ENCODE peak calls at places on chromosome 11, in ten cellular contexts. W is A549; S is lung; B is tibial artery; O is CD8-positive, alpha-beta memory T cell; R is heart left ventricle; M is gastrocnemius medialis; J is heart right ventricle; T is ascending aorta; H is neuronal stem cell. X is an unnamed sample.

GRCh38 chr11:11171854-11172253 is 181.2 kb downstream of the CSNK2A3 start:
- DNase-seq in M (no peak), T (no peak), B (no peak), R (no peak), J (no peak), O (peak; percentile 31), W (no peak), S (no peak), H (no peak), X (no peak)

GRCh38 chr11:35180311-35181233 is 41.6 kb downstream of the CD44 start:
- DNase-seq in R (no peak), W (no peak), B (no peak), T (no peak), O (no peak), M (no peak), J (no peak), S (no peak), H (no peak), X (no peak)

GRCh38 chr11:70647188-70648166 is 249.1 kb downstream of the CTTN start:
- DNase-seq in W (no peak), J (no peak), M (no peak), O (no peak), T (no peak), S (no peak), H (no peak), R (no peak), B (no peak), X (no peak)

GRCh38 chr11:12478743-12479142 is 101.4 kb downstream of the PARVA start:
- DNase-seq in H (no peak), W (no peak), R (no peak), M (no peak), B (no peak), O (no peak), J (no peak), S (no peak), T (no peak), X (no peak)

GRCh38 chr11:46597609-46598219 is 3.9 kb upstream of the AMBRA1 start:
- DNase-seq in M (no peak), T (no peak), O (no peak), S (no peak), R (no peak), W (no peak), B (no peak), H (no peak), J (no peak), X (no peak)

GRCh38 chr11:29129850-29130249 is 887.0 kb downstream of the KCNA4 start:
- DNase-seq in M (no peak), S (no peak), B (no peak), O (no peak), H (no peak), W (no peak), T (no peak), J (no peak), R (no peak), X (no peak)

GRCh38 chr11:59295435-59295834 is 63.3 kb upstream of the OR5AN1 start:
- DNase-seq in O (no peak), M (no peak), B (no peak), W (no peak), T (no peak), S (no peak), J (no peak), H (no peak), R (no peak), X (no peak)

GRCh38 chr11:68641880-68642279 is 42.5 kb upstream of the GAL start:
- DNase-seq in J (no peak), M (no peak), O (no peak), B (no peak), W (no peak), H (no peak), R (no peak), S (no peak), T (no peak), X (no peak)

GRCh38 chr11:96326954-96327353 is 16.0 kb downstream of the MAML2 start:
- DNase-seq in J (no peak), M (no peak), R (no peak), T (no peak), W (no peak), S (no peak), B (no peak), H (no peak), O (no peak), X (no peak)

GRCh38 chr11:43992834-43993637 is 50.6 kb downstream of the C11orf96 start:
- DNase-seq in O (no peak), S (no peak), M (peak; percentile 40), J (no peak), R (no peak), H (no peak), T (no peak), B (peak; percentile 80), W (no peak), X (no peak)

GRCh38 chr11:66272600-66272999 is 4.2 kb downstream of the RAB1B start:
- DNase-seq in M (no peak), B (no peak), S (no peak), T (no peak), O (no peak), H (no peak), W (no peak), R (no peak), J (no peak), X (no peak)

GRCh38 chr11:8209208-8209807 is 40.5 kb upstream of the RIC3 start:
- DNase-seq in T (no peak), W (no peak), B (no peak), O (no peak), J (peak; percentile 59), S (no peak), M (no peak), R (peak; percentile 80), H (no peak), X (no peak)

GRCh38 chr11:83008581-83008923 is 63.1 kb downstream of the RAB30 start:
- DNase-seq in M (no peak), R (no peak), T (no peak), W (no peak), B (no peak), H (no peak), O (no peak), J (no peak), S (no peak), X (no peak)

GRCh38 chr11:23764285-23764684 is 732.6 kb upstream of the LUZP2 start:
- DNase-seq in S (no peak), O (no peak), H (no peak), W (no peak), J (no peak), T (no peak), M (no peak), R (no peak), B (no peak), X (no peak)

GRCh38 chr11:130359419-130359818 is 44.7 kb upstream of the ZBTB44 start:
- DNase-seq in O (no peak), T (no peak), B (no peak), R (no peak), W (no peak), J (no peak), M (no peak), S (no peak), H (no peak), X (no peak)

GRCh38 chr11:112526699-112527410 is 266.2 kb upstream of the PLET1 start:
- DNase-seq in R (no peak), H (no peak), B (no peak), T (no peak), J (no peak), W (no peak), O (no peak), M (no peak), S (no peak), X (no peak)

GRCh38 chr11:33835143-33835878 is 56.6 kb downstream of the LMO2 start:
- DNase-seq in R (no peak), T (no peak), M (no peak), W (peak; percentile 35), B (no peak), H (no peak), O (no peak), J (no peak), S (no peak), X (no peak)

GRCh38 chr11:46451759-46452158 is 60.2 kb upstream of the CHRM4 start:
- DNase-seq in M (no peak), O (no peak), T (no peak), S (no peak), W (no peak), R (no peak), J (no peak), B (no peak), H (no peak), X (no peak)

DNA sequence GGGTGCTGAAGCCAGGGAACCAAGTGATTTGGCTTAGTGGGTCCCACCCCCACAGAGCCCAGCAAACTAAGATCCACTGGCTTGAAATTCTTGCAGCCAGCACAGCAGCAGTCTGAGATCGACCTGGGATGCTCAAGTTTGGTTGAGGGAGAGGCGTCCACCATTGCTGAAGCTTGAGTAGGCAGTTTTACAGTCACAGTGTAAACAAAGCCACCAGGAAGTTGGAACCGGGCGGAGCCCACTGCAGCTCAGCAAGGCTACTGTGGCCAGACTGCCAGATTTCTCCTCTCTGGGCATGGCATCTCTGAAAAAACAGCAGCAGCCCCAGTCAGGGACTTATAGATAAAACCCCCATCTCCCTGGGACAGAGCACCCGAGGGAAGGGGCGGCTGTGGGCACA is 424.1 kb upstream of the TENM4 start:
- DNase-seq in T (no peak), H (no peak), R (no peak), M (no peak), J (no peak), O (no peak), S (no peak), W (no peak), B (no peak), X (no peak)
- H3K4me3 ChIP-seq in T (no peak overlapping the region), H (no peak overlapping the region), R (no peak overlapping the region), M (no peak overlapping the region), J (no peak overlapping the region), O (no peak overlapping the region), S (no peak overlapping the region), W (no peak overlapping the region), B (no peak overlapping the region), X (no peak overlapping the region)

DNA sequence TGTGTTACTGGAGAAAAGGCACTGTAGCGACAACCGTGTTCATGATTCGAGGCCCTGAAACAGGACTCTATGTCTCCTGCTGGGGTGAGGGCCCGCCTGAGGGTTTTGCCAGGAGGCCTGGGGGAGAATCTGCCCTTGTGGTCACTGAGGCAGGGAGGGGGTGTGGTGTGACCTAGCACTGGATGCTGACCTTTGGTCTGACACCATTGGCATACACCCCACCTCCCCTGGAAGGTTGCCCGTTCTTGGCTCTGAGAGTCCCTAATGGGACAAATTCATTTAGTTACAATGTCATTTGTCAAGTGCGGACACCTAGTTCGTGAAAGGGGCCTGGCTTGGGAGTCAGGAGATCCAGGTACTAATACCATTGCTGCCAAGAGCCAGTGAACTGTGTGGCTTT is 29.0 kb downstream of the NECTIN1 start:
- DNase-seq in W (no peak), M (no peak), H (no peak), R (no peak), T (no peak), S (no peak), O (no peak), J (no peak), B (no peak), X (no peak)
- H3K4me1 ChIP-seq in W (peaks cover 10% of the 10 kb centered on the region), M (peaks cover 13% of the 10 kb centered on the region), H (peaks cover 17% of the 10 kb centered on the region), R (peaks cover 34% of the 10 kb centered on the region), T (no peaks in the 10 kb centered on the region), S (no peaks in the 10 kb centered on the region), O (no peaks in the 10 kb centered on the region), J (peaks cover 52% of the 10 kb centered on the region), B (peaks cover 15% of the 10 kb centered on the region), X (peaks cover 11% of the 10 kb centered on the region)

GRCh38 chr11:125935056-125935455 is 10.8 kb upstream of the VSIG10L2 start:
- DNase-seq in R (no peak), H (no peak), W (no peak), B (no peak), M (no peak), J (no peak), T (no peak), O (no peak), S (no peak), X (no peak)
- H3K27ac ChIP-seq in R (no peak overlapping the region), H (no peak overlapping the region), W (no peak overlapping the region), B (no peak overlapping the region), M (no peak overlapping the region), J (no peak overlapping the region), T (no peak overlapping the region), O (no peak overlapping the region), S (no peak overlapping the region), X (no peak overlapping the region)

GRCh38 chr11:134139873-134140331 is 71.0 kb downstream of the JAM3 start:
- DNase-seq in S (no peak), W (peak; percentile 8), H (peak; percentile 38), M (peak; percentile 53), T (no peak), O (peak; percentile 49), J (no peak), B (no peak), R (no peak), X (peak; percentile 76)
- H3K4me3 ChIP-seq in S (no peak overlapping the region), W (no peak overlapping the region), H (no peak overlapping the region), M (no peak overlapping the region), T (peak overlapping the region; percentile 21), O (no peak overlapping the region), J (no peak overlapping the region), B (no peak overlapping the region), R (no peak overlapping the region), X (no peak overlapping the region)